ENCODE peak calls at places on chromosomes 16 and 17, in seven cellular contexts. T is K562, R is stomach, J is transverse colon, O is tibial nerve, V is H1, B is sigmoid colon. Y is an unnamed sample. For H3K36me3, the result is how much of the 10 kb centered on the place peaks cover.

GRCh38 chr17:55394357-55395021 is 27.1 kb downstream of the MMD start:
- DNase-seq in V (no peak), B (no peak), O (no peak), T (no peak), J (peak), R (no peak), Y (no peak)

GRCh38 chr17:41697122-41697962 is 8.7 kb downstream of the EIF1 start:
- DNase-seq in V (no peak), J (peak), R (peak), B (peak), T (peak), O (peak), Y (peak)

GRCh38 chr16:825298-826061 is 24.9 kb upstream of the GNG13 start:
- DNase-seq in B (no peak), V (no peak), R (no peak), T (no peak), O (no peak), J (no peak), Y (peak)

GRCh38 chr16:50742521-50743150 is 750 bp downstream of the CYLD start:
- DNase-seq in O (no peak), J (peak), V (no peak), R (no peak), B (no peak), T (peak), Y (peak)

GRCh38 chr16:3642397-3643094 is 11.9 kb upstream of the DNASE1 start:
- DNase-seq in J (peak), B (peak), R (peak), O (no peak), V (no peak), T (peak), Y (no peak)

GRCh38 chr16:49085689-49086088 is 195.9 kb downstream of the CBLN1 start:
- DNase-seq in T (no peak), V (no peak), B (no peak), J (no peak), R (no peak), O (peak), Y (no peak)

GRCh38 chr17:1011760-1012735 is 15.1 kb downstream of the TIMM22 start:
- DNase-seq in T (no peak), B (no peak), V (no peak), J (no peak), O (no peak), R (no peak), Y (no peak)

GRCh38 chr16:30027588-30028437 is 3.3 kb downstream of the TLCD3B start:
- DNase-seq in O (no peak), T (no peak), B (no peak), R (no peak), J (no peak), V (no peak), Y (no peak)

GRCh38 chr17:38747385-38748328 is 479 bp downstream of the PCGF2 start:
- DNase-seq in B (no peak), T (peak), V (no peak), J (peak), O (peak), R (no peak), Y (peak)

GRCh38 chr16:83233153-83233552 is 574.6 kb upstream of the HSBP1 start:
- DNase-seq in O (no peak), T (no peak), B (no peak), J (no peak), V (no peak), R (no peak), Y (no peak)

GRCh38 chr17:70564006-70564620 is 394.8 kb downstream of the KCNJ2 start:
- DNase-seq in O (no peak), V (no peak), T (no peak), J (no peak), R (no peak), B (no peak), Y (no peak)

GRCh38 chr17:30251931-30252330 is 16.4 kb upstream of the SLC6A4 start:
- DNase-seq in V (no peak), R (no peak), T (no peak), O (no peak), B (no peak), J (no peak), Y (no peak)

GRCh38 chr17:27553019-27553511 is 77.9 kb upstream of the LGALS9 start:
- DNase-seq in O (peak), B (no peak), T (no peak), V (no peak), J (peak), R (no peak), Y (peak)

GRCh38 chr16:22317625-22318024 is 20.4 kb downstream of the POLR3E start:
- DNase-seq in V (no peak), J (no peak), B (no peak), O (no peak), T (no peak), R (no peak), Y (no peak)

GRCh38 chr16:23578096-23578830 is 17.9 kb downstream of the NDUFAB1 start:
- DNase-seq in B (peak), O (no peak), T (no peak), R (no peak), J (no peak), V (no peak), Y (no peak)

GRCh38 chr17:74760404-74761105 is 12.1 kb downstream of the NHERF1 start:
- DNase-seq in R (no peak), T (peak), J (no peak), V (no peak), O (no peak), B (no peak), Y (peak)
- TF ChIP-seq EP300 in R (no peak), T (no peak), J (no peak), V (no peak), O (no peak), B (no peak), Y (no peak)

DNA sequence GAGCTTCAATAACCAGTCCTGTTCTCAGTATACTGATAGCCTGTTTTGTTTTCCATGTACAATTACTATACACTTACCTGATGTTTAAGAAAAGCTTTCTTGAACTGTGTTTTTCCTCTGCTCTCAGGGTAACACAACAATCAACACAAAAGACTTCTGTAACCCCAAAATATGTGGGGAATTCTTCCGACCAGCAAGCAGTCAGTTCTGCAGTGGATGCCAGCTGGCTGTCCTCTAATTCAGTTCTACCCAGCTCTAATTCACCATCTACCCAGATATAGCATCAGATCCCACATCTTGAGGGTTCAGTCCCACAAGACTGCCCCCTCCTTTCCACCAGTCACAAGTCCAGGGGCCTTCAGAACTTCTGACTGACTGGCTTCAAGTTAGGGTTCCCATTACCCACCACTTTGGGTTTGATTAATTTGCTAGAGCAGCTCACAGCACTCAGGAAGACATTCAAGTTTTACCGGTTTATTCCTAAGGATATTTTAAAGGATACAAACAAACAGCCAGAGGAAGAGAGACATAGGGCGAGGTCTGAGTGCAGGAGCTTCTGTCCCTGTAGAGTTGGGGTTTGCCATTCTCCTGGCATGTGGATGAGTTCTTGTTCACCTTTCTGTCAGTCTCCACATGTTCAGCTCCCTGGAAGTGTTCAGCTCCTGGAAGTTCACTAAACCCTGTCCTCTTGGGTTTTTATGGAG is 178.2 kb downstream of the CHD9 start:
- DNase-seq in J (no peak), V (no peak), B (no peak), R (no peak), O (no peak), T (no peak), Y (no peak)
- H3K36me3 ChIP-seq in J (under half), V (half or more), B (under half), R (half or more), O (half or more), T (half or more), Y (under half)

DNA sequence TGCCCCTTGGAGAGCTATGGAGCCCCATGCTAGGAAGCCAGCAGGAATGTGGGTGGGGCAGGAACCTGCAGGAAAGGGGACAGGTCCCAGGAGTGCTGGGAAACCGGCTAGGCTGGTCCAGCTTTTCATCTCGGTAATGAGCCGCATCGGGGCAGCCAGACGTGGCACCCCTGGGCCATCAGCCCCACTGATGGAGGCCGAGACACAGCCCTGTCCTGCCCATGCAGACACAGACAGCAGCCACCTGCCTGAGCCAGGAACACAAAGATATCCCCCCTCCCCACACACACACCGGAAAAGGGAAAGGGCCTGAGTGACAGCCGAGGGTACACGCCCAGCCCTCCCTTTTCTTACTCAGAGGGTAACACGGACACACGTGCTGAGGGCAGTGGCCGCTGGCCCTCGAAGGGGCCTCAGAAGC is 18.1 kb downstream of the PPL start:
- DNase-seq in O (no peak), V (no peak), T (no peak), B (no peak), J (peak), R (peak), Y (no peak)
- TF ChIP-seq EP300 in O (no peak), V (no peak), T (no peak), B (no peak), J (no peak), R (no peak), Y (no peak)

GRCh38 chr17:16081507-16082087 is 82.0 kb downstream of the TTC19 start:
- DNase-seq in V (no peak), R (no peak), O (no peak), J (no peak), T (no peak), B (no peak), Y (no peak)

GRCh38 chr17:16075949-16076348 is 76.3 kb downstream of the TTC19 start:
- DNase-seq in R (no peak), B (no peak), T (no peak), J (no peak), V (no peak), O (no peak), Y (no peak)

GRCh38 chr17:16083223-16083622 is 83.6 kb downstream of the TTC19 start:
- DNase-seq in R (no peak), B (no peak), V (no peak), T (no peak), O (no peak), J (no peak), Y (no peak)

GRCh38 chr17:16085066-16085699 is 85.6 kb downstream of the TTC19 start:
- DNase-seq in V (no peak), R (no peak), O (no peak), B (no peak), J (no peak), T (no peak), Y (no peak)

GRCh38 chr17:16080366-16080765 is 80.7 kb downstream of the TTC19 start:
- DNase-seq in R (no peak), J (no peak), T (no peak), O (no peak), V (no peak), B (no peak), Y (no peak)
- H3K36me3 ChIP-seq in R (half or more), J (under half), T (half or more), O (half or more), V (under half), B (under half), Y (under half)

GRCh38 chr17:78822552-78822951 is 18.1 kb downstream of the USP36 start:
- DNase-seq in T (no peak), R (no peak), B (no peak), J (no peak), O (no peak), V (no peak), Y (peak)
- TF ChIP-seq EP300 in T (no peak), R (no peak), B (no peak), J (no peak), O (no peak), V (no peak), Y (no peak)

DNA sequence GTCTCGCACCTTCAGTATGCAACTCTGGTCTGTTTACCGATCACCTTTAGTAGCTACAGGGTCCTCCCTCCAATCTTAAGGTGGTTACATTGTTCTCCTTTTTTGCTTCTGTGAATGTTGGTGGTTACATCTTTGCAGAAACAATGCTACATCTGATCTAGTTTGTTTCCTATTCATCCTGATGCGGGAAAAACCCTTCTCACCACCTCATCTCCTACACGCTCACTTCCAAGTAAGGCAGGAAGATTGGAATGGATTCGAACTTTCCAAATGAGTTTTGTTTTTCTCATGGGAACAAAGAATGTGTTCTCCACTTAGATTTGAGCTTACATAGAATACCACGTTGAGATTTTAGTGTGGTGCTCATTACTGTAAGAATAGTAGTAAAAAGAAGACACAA is 14.5 kb downstream of the ZC3H18 start:
- DNase-seq in R (no peak), J (no peak), O (no peak), V (no peak), B (no peak), T (no peak), Y (no peak)
- H3K36me3 ChIP-seq in R (half or more), J (under half), O (half or more), V (under half), B (under half), T (half or more), Y (under half)

GRCh38 chr17:58517928-58518609 is 3.6 kb upstream of the MTMR4 start:
- DNase-seq in O (peak), B (peak), T (peak), V (peak), J (peak), R (peak), Y (peak)
- TF ChIP-seq EP300 in O (peak), B (no peak), T (no peak), V (no peak), J (no peak), R (no peak), Y (no peak)

Y was measured in ovary.